ENCODE peak calls at places on chromosome 2, in four cellular contexts. Q, B, S and A are unnamed samples. For H3K27me3, the result is how much of the 10 kb centered on the place peaks cover.

GRCh38 chr2:29238497-29238896 is 123.3 kb downstream of the CLIP4 start:
- DNase-seq in Q (no peak), B (peak), S (peak), A (no peak)

GRCh38 chr2:229431331-229431954 is 160.4 kb upstream of the PID1 start:
- DNase-seq in Q (no peak), B (peak), S (no peak), A (no peak)

GRCh38 chr2:24280645-24281044 is 79.7 kb downstream of the ITSN2 start:
- DNase-seq in Q (no peak), B (no peak), S (no peak), A (no peak)

GRCh38 chr2:168976034-168976654 is 55.0 kb downstream of the ABCB11 start:
- DNase-seq in Q (no peak), B (peak), S (no peak), A (no peak)

GRCh38 chr2:168427451-168427850 is 28.6 kb upstream of the CERS6 start:
- DNase-seq in Q (no peak), B (no peak), S (no peak), A (peak)

GRCh38 chr2:43792653-43793052 is 18.8 kb downstream of the DYNC2LI1 start:
- DNase-seq in Q (no peak), B (no peak), S (no peak), A (peak)

GRCh38 chr2:159653962-159654361 is 37.6 kb upstream of the BAZ2B start:
- DNase-seq in Q (no peak), B (no peak), S (no peak), A (no peak)

GRCh38 chr2:150937030-150937429 is 324.6 kb downstream of the RBM43 start:
- DNase-seq in Q (no peak), B (no peak), S (no peak), A (no peak)

GRCh38 chr2:241408849-241409248 is 52.8 kb downstream of the FARP2 start:
- DNase-seq in Q (no peak), B (no peak), S (no peak), A (no peak)

GRCh38 chr2:8633735-8634313 is 48.0 kb upstream of the ID2 start:
- DNase-seq in Q (no peak), B (no peak), S (no peak), A (peak)

GRCh38 chr2:213995400-213996105 is 415.3 kb upstream of the VWC2L start:
- DNase-seq in Q (no peak), B (no peak), S (no peak), A (peak)

GRCh38 chr2:37350034-37350433 is 5.6 kb downstream of the QPCT start:
- DNase-seq in Q (no peak), B (no peak), S (no peak), A (peak)

GRCh38 chr2:48174503-48174902 is 268.2 kb upstream of the FBXO11 start:
- DNase-seq in Q (no peak), B (no peak), S (no peak), A (no peak)

GRCh38 chr2:112679484-112679883 is 33.7 kb downstream of the SLC20A1 start:
- DNase-seq in Q (peak), B (no peak), S (no peak), A (no peak)

GRCh38 chr2:64819774-64820688 is 166.3 kb upstream of the SERTAD2 start:
- DNase-seq in Q (no peak), B (no peak), S (no peak), A (no peak)

GRCh38 chr2:84906108-84906899 is 848 bp downstream of the TMSB10 start:
- DNase-seq in Q (peak), B (peak), S (peak), A (no peak)

GRCh38 chr2:84297155-84297554 is 161.9 kb downstream of the SUCLG1 start:
- DNase-seq in Q (no peak), B (no peak), S (no peak), A (peak)

GRCh38 chr2:126751477-126751876 is 95.5 kb downstream of the GYPC start:
- DNase-seq in Q (no peak), B (no peak), S (no peak), A (no peak)

GRCh38 chr2:71563872-71564271 is 110.5 kb downstream of the DYSF start:
- DNase-seq in Q (no peak), B (no peak), S (no peak), A (no peak)

GRCh38 chr2:241150660-241151530 is 628 bp downstream of the PPP1R7 start:
- DNase-seq in Q (no peak), B (peak), S (no peak), A (no peak)

GRCh38 chr2:235534608-235535422 is 41.0 kb downstream of the AGAP1 start:
- DNase-seq in Q (no peak), B (no peak), S (no peak), A (no peak)

GRCh38 chr2:230224458-230224857 is 1.1 kb upstream of the SP140 start:
- DNase-seq in Q (no peak), B (no peak), S (no peak), A (no peak)

GRCh38 chr2:54724560-54725342 is 1.3 kb downstream of the EML6 start:
- DNase-seq in Q (peak), B (peak), S (peak), A (no peak)

GRCh38 chr2:10326151-10326616 is 23.5 kb downstream of the HPCAL1 start:
- DNase-seq in Q (no peak), B (no peak), S (no peak), A (no peak)

GRCh38 chr2:189152476-189152875 is 27.1 kb downstream of the COL5A2 start:
- DNase-seq in Q (no peak), B (no peak), S (no peak), A (no peak)

GRCh38 chr2:38170098-38170497 is 94.1 kb upstream of the CYP1B1 start:
- DNase-seq in Q (no peak), B (no peak), S (no peak), A (no peak)

GRCh38 chr2:79860233-79861058 is 347.6 kb downstream of the CTNNA2 start:
- DNase-seq in Q (no peak), B (peak), S (peak), A (no peak)

GRCh38 chr2:65275141-65275540 is 47.5 kb downstream of the ACTR2 start:
- DNase-seq in Q (no peak), B (peak), S (no peak), A (no peak)

GRCh38 chr2:152924722-152925121 is 206.3 kb downstream of the ARL6IP6 start:
- DNase-seq in Q (no peak), B (no peak), S (no peak), A (no peak)

GRCh38 chr2:145110668-145111067 is 590.7 kb upstream of the ZEB2 start:
- DNase-seq in Q (no peak), B (no peak), S (no peak), A (no peak)

GRCh38 chr2:61763605-61764034 is 90.2 kb downstream of the FAM161A start:
- DNase-seq in Q (peak), B (peak), S (peak), A (peak)

GRCh38 chr2:127226520-127227263 is 6.6 kb upstream of the CYP27C1 start:
- DNase-seq in Q (no peak), B (no peak), S (no peak), A (peak)

GRCh38 chr2:11669454-11670291 is at the start of gene NTSR2:
- DNase-seq in Q (peak), B (peak), S (peak), A (no peak)

GRCh38 chr2:165777522-165778186 is 16.4 kb downstream of the GALNT3 start:
- DNase-seq in Q (no peak), B (no peak), S (no peak), A (no peak)

GRCh38 chr2:165776796-165777195 is 17.3 kb downstream of the GALNT3 start:
- DNase-seq in Q (no peak), B (no peak), S (no peak), A (no peak)

GRCh38 chr2:165778187-165778556 is 15.9 kb downstream of the GALNT3 start:
- DNase-seq in Q (no peak), B (no peak), S (no peak), A (no peak)

GRCh38 chr2:165776013-165776412 is 18.0 kb downstream of the GALNT3 start:
- DNase-seq in Q (no peak), B (no peak), S (no peak), A (no peak)

GRCh38 chr2:165778653-165779451 is 15.2 kb downstream of the GALNT3 start:
- DNase-seq in Q (no peak), B (peak), S (no peak), A (no peak)
- TF ChIP-seq CTCF in Q (no peak), B (peak), S (peak), A (peak)

DNA sequence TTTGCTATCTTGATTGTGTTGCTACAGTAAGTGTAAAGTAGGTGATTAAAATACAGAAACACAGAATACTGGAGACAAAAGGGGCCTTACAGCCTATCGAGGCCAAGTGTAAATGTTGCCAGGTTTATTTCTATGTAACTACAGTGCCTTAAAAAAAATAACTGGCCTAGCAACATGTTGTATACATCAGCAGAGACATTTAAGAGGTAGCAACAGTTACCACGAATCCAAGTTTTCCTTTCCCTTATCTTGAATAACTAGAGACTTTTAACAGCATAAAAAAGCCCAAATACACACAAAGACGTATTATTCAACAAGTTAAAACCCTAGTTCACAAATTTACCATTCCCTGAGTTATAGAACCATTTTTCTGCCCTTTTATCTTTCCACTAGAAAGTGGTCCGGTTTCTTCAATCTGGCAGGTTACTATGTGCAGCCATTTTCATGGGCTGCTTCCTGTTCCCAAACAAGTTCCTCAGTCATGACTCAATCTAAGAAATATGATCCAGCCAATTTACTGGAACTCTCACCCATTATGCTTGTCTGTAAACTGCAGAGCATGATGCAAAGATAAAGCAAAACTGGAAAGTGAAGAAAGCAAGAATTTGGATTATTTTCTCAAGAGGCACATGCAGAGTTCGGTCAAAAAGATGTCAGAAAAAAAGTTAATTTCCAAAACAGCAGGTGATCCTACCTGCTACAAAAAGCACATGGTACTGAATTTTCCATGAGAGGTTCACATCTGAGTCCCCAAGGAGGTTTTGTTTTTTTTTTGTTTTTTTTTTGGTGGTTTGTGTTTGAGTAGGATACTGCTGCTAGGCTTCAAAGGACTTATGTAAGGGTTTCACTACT is 22.2 kb downstream of the NFE2L2 start:
- DNase-seq in Q (no peak), B (no peak), S (no peak), A (peak)
- H3K4me3 ChIP-seq in Q (peak), B (no peak), S (no peak), A (no peak)

GRCh38 chr2:166135152-166135848 is 7.5 kb upstream of the SCN1A start:
- DNase-seq in Q (no peak), B (no peak), S (no peak), A (no peak)
- H3K27me3 ChIP-seq in Q (under half), B (under half), S (under half), A (under half)

GRCh38 chr2:207337234-207338219 is 171.8 kb upstream of the KLF7 start:
- DNase-seq in Q (no peak), B (no peak), S (no peak), A (peak)

GRCh38 chr2:207338220-207338607 is 172.5 kb upstream of the KLF7 start:
- DNase-seq in Q (no peak), B (no peak), S (no peak), A (no peak)

GRCh38 chr2:207341114-207341750 is 175.5 kb upstream of the KLF7 start:
- DNase-seq in Q (no peak), B (peak), S (no peak), A (no peak)

GRCh38 chr2:207338610-207339009 is 172.9 kb upstream of the KLF7 start:
- DNase-seq in Q (no peak), B (no peak), S (no peak), A (no peak)

DNA sequence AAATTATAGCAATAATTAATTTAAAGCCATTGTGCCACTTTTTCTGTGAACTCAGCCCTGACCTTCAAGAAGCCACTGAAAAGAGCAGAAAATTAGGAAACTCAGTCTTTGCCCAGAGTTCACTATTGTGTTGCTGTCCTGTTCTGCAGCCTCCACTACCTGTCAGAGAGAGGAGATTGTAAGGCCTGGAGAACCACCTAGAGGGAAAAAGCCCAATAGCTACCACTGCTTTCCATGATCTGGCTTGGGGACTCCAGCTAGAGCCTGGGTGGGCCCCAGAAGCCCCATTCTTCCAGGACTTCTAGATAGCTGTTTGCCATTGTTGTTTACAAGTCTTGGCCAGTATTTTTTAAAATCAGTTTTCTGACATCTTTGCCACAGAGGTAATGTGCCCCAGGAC is 176.1 kb upstream of the KLF7 start:
- DNase-seq in Q (no peak), B (peak), S (no peak), A (no peak)
- TF ChIP-seq CTCF in Q (no peak), B (no peak), S (peak), A (no peak)

GRCh38 chr2:27735263-27735904 is 36.1 kb upstream of the MRPL33 start:
- DNase-seq in Q (peak), B (peak), S (peak), A (no peak)
- H3K4me3 ChIP-seq in Q (peak), B (peak), S (peak), A (peak)

GRCh38 chr2:27291865-27292264 is 9.6 kb downstream of the TRIM54 start:
- DNase-seq in Q (no peak), B (peak), S (peak), A (no peak)
- H3K27me3 ChIP-seq in Q (under half), B (under half), S (under half), A (under half)

GRCh38 chr2:147141930-147142329 is 702.9 kb upstream of the ACVR2A start:
- DNase-seq in Q (no peak), B (no peak), S (no peak), A (no peak)
- TF ChIP-seq CTCF in Q (no peak), B (peak), S (no peak), A (peak)

GRCh38 chr2:232385660-232386489 is 7.3 kb downstream of the ALPP start:
- DNase-seq in Q (no peak), B (peak), S (no peak), A (no peak)
- H3K4me3 ChIP-seq in Q (no peak), B (no peak), S (peak), A (no peak)